ENCODE peak calls at places on chromosome 14, in seven cellular contexts. K, X, B, D, M, U and Q are unnamed samples.
A peak's percentile ranks its signal among the peaks of the same experiment; 100 is the strongest.

GRCh38 chr14:95649230-95649629 is 37.0 kb upstream of the TCL1B start:
- DNase-seq in K (no peak), X (no peak), B (no peak), D (no peak), M (no peak), U (no peak), Q (no peak)

GRCh38 chr14:36617824-36618223 is 35.4 kb upstream of the NKX2-8 start:
- DNase-seq in K (no peak), X (no peak), B (no peak), D (no peak), M (no peak), U (no peak), Q (no peak)

GRCh38 chr14:103353391-103353790 is 19.4 kb downstream of the EIF5 start:
- DNase-seq in K (no peak), X (no peak), B (no peak), D (no peak), M (no peak), U (no peak), Q (no peak)

GRCh38 chr14:71231521-71232393 is 324.5 kb downstream of the PCNX1 start:
- DNase-seq in K (no peak), X (no peak), B (no peak), D (no peak), M (peak; percentile 37), U (no peak), Q (peak; percentile 32)

GRCh38 chr14:100586153-100586519 is 1.1 kb downstream of the BEGAIN start:
- DNase-seq in K (no peak), X (no peak), B (no peak), D (no peak), M (no peak), U (no peak), Q (no peak)

GRCh38 chr14:95355422-95355821 is 35.7 kb upstream of the CLMN start:
- DNase-seq in K (no peak), X (no peak), B (no peak), D (no peak), M (no peak), U (no peak), Q (no peak)

GRCh38 chr14:50311337-50311973 is 574 bp downstream of the L2HGDH start:
- DNase-seq in K (peak; percentile 45), X (no peak), B (no peak), D (no peak), M (peak; percentile 22), U (no peak), Q (peak; percentile 51)

GRCh38 chr14:106879241-106879640 is 1352.9 kb downstream of the TMEM121 start:
- DNase-seq in K (no peak), X (no peak), B (no peak), D (peak; percentile 14), M (no peak), U (no peak), Q (peak; percentile 63)

GRCh38 chr14:69232388-69232787 is 27.6 kb upstream of the GALNT16 start:
- DNase-seq in K (no peak), X (no peak), B (no peak), D (no peak), M (no peak), U (no peak), Q (no peak)

GRCh38 chr14:58639842-58640484 is 2.2 kb downstream of the DACT1 start:
- DNase-seq in K (peak; percentile 31), X (peak; percentile 87), B (peak; percentile 47), D (peak; percentile 92), M (peak; percentile 70), U (no peak), Q (peak; percentile 86)

GRCh38 chr14:35201066-35201465 is 78.7 kb downstream of the PRORP start:
- DNase-seq in K (no peak), X (no peak), B (no peak), D (no peak), M (no peak), U (no peak), Q (no peak)

GRCh38 chr14:104924421-104925213 is at the start of gene PLD4:
- DNase-seq in K (no peak), X (no peak), B (no peak), D (no peak), M (peak; percentile 35), U (no peak), Q (no peak)

GRCh38 chr14:49641697-49642129 is 6.7 kb upstream of the DNAAF2 start:
- DNase-seq in K (no peak), X (peak; percentile 63), B (no peak), D (no peak), M (no peak), U (no peak), Q (no peak)

GRCh38 chr14:100219126-100219785 is 19.7 kb upstream of the YY1 start:
- DNase-seq in K (no peak), X (peak; percentile 27), B (no peak), D (no peak), M (no peak), U (no peak), Q (no peak)

GRCh38 chr14:61512508-61512907 is 182.8 kb upstream of the HIF1A start:
- DNase-seq in K (no peak), X (peak; percentile 88), B (no peak), D (peak; percentile 77), M (no peak), U (no peak), Q (no peak)

GRCh38 chr14:77654001-77654431 is 37.6 kb upstream of the SPTLC2 start:
- DNase-seq in K (peak; percentile 49), X (no peak), B (no peak), D (no peak), M (peak; percentile 38), U (no peak), Q (peak; percentile 25)

GRCh38 chr14:51094282-51094821 is 553 bp downstream of the TRIM9 start:
- DNase-seq in K (peak; percentile 26), X (peak; percentile 7), B (no peak), D (no peak), M (peak; percentile 63), U (no peak), Q (peak; percentile 33)

GRCh38 chr14:30988509-30988908 is 36.9 kb upstream of the AP4S1 start:
- DNase-seq in K (no peak), X (peak; percentile 66), B (no peak), D (peak; percentile 25), M (no peak), U (no peak), Q (no peak)

GRCh38 chr14:61254803-61255526 is 26.2 kb downstream of the TMEM30B start:
- DNase-seq in K (no peak), X (no peak), B (no peak), D (no peak), M (no peak), U (no peak), Q (no peak)

GRCh38 chr14:56207626-56208297 is 89.6 kb downstream of the PELI2 start:
- DNase-seq in K (no peak), X (peak; percentile 45), B (no peak), D (no peak), M (no peak), U (no peak), Q (no peak)

GRCh38 chr14:70036665-70037064 is 152.1 kb downstream of the SLC8A3 start:
- DNase-seq in K (peak; percentile 27), X (no peak), B (no peak), D (no peak), M (no peak), U (no peak), Q (no peak)

GRCh38 chr14:34085695-34086094 is 134.8 kb upstream of the EGLN3 start:
- DNase-seq in K (no peak), X (no peak), B (no peak), D (no peak), M (no peak), U (no peak), Q (no peak)

GRCh38 chr14:53714495-53715389 is 241.9 kb downstream of the BMP4 start:
- DNase-seq in K (no peak), X (peak; percentile 7), B (no peak), D (no peak), M (no peak), U (no peak), Q (no peak)

GRCh38 chr14:30873308-30874119 is 845 bp upstream of the COCH start:
- DNase-seq in K (no peak), X (no peak), B (no peak), D (no peak), M (no peak), U (no peak), Q (peak; percentile 4)

GRCh38 chr14:103121846-103122577 is 1.2 kb upstream of the TNFAIP2 start:
- DNase-seq in K (no peak), X (peak; percentile 80), B (peak; percentile 87), D (peak; percentile 58), M (peak; percentile 89), U (no peak), Q (peak; percentile 84)

GRCh38 chr14:32318087-32318486 is 11.0 kb upstream of the AKAP6 start:
- DNase-seq in K (no peak), X (no peak), B (no peak), D (no peak), M (no peak), U (no peak), Q (no peak)

GRCh38 chr14:32324601-32325000 is 4.5 kb upstream of the AKAP6 start:
- DNase-seq in K (no peak), X (peak; percentile 14), B (no peak), D (no peak), M (no peak), U (no peak), Q (no peak)

GRCh38 chr14:32313977-32314376 is 15.1 kb upstream of the AKAP6 start:
- DNase-seq in K (no peak), X (no peak), B (no peak), D (no peak), M (no peak), U (no peak), Q (no peak)

GRCh38 chr14:32319368-32320049 is 9.6 kb upstream of the AKAP6 start:
- DNase-seq in K (no peak), X (peak; percentile 30), B (no peak), D (peak; percentile 9), M (no peak), U (no peak), Q (no peak)
- H3K36me3 ChIP-seq in K (no peaks in the 10 kb centered on the region), X (no peaks in the 10 kb centered on the region), B (no peaks in the 10 kb centered on the region), D (no peaks in the 10 kb centered on the region), M (no peaks in the 10 kb centered on the region), U (no peaks in the 10 kb centered on the region), Q (no peaks in the 10 kb centered on the region)

GRCh38 chr14:101912841-101913240 is 51.5 kb upstream of the DYNC1H1 start:
- DNase-seq in K (no peak), X (no peak), B (no peak), D (no peak), M (no peak), U (no peak), Q (no peak)
- H3K36me3 ChIP-seq in K (peaks cover 73% of the 10 kb centered on the region), X (peaks cover 5% of the 10 kb centered on the region), B (peaks cover 66% of the 10 kb centered on the region), D (peaks cover 46% of the 10 kb centered on the region), M (peaks cover 1% of the 10 kb centered on the region), U (peaks cover 28% of the 10 kb centered on the region), Q (peaks cover 23% of the 10 kb centered on the region)

GRCh38 chr14:94058674-94059138 is 22.3 kb downstream of the DDX24 start:
- DNase-seq in K (no peak), X (no peak), B (no peak), D (no peak), M (no peak), U (no peak), Q (no peak)
- H3K36me3 ChIP-seq in K (peaks cover 99% of the 10 kb centered on the region), X (peaks cover 25% of the 10 kb centered on the region), B (peaks cover 88% of the 10 kb centered on the region), D (peaks cover 87% of the 10 kb centered on the region), M (peaks cover 55% of the 10 kb centered on the region), U (peaks cover 80% of the 10 kb centered on the region), Q (peaks cover 72% of the 10 kb centered on the region)

DNA sequence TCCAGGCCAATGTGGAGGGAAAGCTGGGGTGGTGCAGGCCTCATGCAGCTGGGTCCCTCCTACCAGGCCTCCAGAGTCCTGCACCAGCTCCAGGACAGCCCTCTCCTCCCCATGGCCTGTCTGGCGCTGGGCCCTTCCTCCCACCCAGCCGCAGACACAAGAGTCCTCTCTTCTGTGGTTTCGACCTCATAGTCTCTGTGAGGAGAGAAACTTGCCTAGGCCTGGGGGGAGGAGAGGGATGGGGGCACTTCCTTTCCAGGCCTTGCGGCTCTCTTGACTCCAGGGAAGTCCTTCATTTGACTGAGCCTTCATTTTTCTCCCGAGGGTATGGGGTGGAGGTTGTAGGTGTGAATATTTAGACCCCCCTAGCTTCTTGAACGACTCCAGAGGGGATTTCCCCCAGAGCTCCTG is 2.3 kb downstream of the MMP14 start:
- DNase-seq in K (no peak), X (peak; percentile 92), B (peak; percentile 45), D (peak; percentile 66), M (peak; percentile 65), U (no peak), Q (no peak)
- H3K36me3 ChIP-seq in K (peaks cover 21% of the 10 kb centered on the region), X (peaks cover 38% of the 10 kb centered on the region), B (peaks cover 40% of the 10 kb centered on the region), D (peaks cover 38% of the 10 kb centered on the region), M (peaks cover 24% of the 10 kb centered on the region), U (peaks cover 31% of the 10 kb centered on the region), Q (peaks cover 34% of the 10 kb centered on the region)